ENCODE peak calls at places on chromosomes 5 and 9, in nine cellular contexts. One of them, this sample, is unnamed.

GRCh38 chr5:29054282-29054681 is 2015.9 kb upstream of the CDH9 start:
- DNase-seq in transverse colon: no peak
- DNase-seq in GM12892: no peak
- DNase-seq in spleen: no peak
- DNase-seq in IMR-90: no peak
- DNase-seq in sigmoid colon: no peak
- DNase-seq in GM12891: no peak
- DNase-seq in breast epithelium: no peak
- DNase-seq in ovary: no peak
- DNase-seq in this sample: no peak

GRCh38 chr9:12813960-12814876 is 39.4 kb downstream of the LURAP1L start:
- DNase-seq in transverse colon: peak
- DNase-seq in GM12892: no peak
- DNase-seq in spleen: no peak
- DNase-seq in IMR-90: peak
- DNase-seq in sigmoid colon: peak
- DNase-seq in GM12891: no peak
- DNase-seq in breast epithelium: no peak
- DNase-seq in ovary: peak
- DNase-seq in this sample: peak

GRCh38 chr9:95057121-95057520 is 260.4 kb downstream of the FANCC start:
- DNase-seq in transverse colon: no peak
- DNase-seq in GM12892: no peak
- DNase-seq in spleen: no peak
- DNase-seq in IMR-90: peak
- DNase-seq in sigmoid colon: no peak
- DNase-seq in GM12891: no peak
- DNase-seq in breast epithelium: no peak
- DNase-seq in ovary: no peak
- DNase-seq in this sample: no peak

GRCh38 chr9:69149321-69149807 is 24.7 kb upstream of the TJP2 start:
- DNase-seq in transverse colon: no peak
- DNase-seq in GM12892: no peak
- DNase-seq in spleen: no peak
- DNase-seq in IMR-90: peak
- DNase-seq in sigmoid colon: no peak
- DNase-seq in GM12891: no peak
- DNase-seq in breast epithelium: no peak
- DNase-seq in ovary: no peak
- DNase-seq in this sample: no peak

GRCh38 chr9:114049453-114050225 is 28.5 kb downstream of the AMBP start:
- DNase-seq in transverse colon: no peak
- DNase-seq in GM12892: no peak
- DNase-seq in spleen: peak
- DNase-seq in IMR-90: no peak
- DNase-seq in sigmoid colon: peak
- DNase-seq in GM12891: no peak
- DNase-seq in breast epithelium: peak
- DNase-seq in ovary: no peak
- DNase-seq in this sample: no peak

GRCh38 chr9:133606722-133607053 is 2.5 kb downstream of the FAM163B start:
- DNase-seq in transverse colon: no peak
- DNase-seq in GM12892: no peak
- DNase-seq in spleen: no peak
- DNase-seq in IMR-90: no peak
- DNase-seq in sigmoid colon: no peak
- DNase-seq in GM12891: no peak
- DNase-seq in breast epithelium: no peak
- DNase-seq in ovary: no peak
- DNase-seq in this sample: no peak

GRCh38 chr5:52674815-52675545 is 112.7 kb upstream of the ITGA1 start:
- DNase-seq in transverse colon: no peak
- DNase-seq in GM12892: no peak
- DNase-seq in spleen: no peak
- DNase-seq in IMR-90: peak
- DNase-seq in sigmoid colon: no peak
- DNase-seq in GM12891: no peak
- DNase-seq in breast epithelium: no peak
- DNase-seq in ovary: no peak
- DNase-seq in this sample: no peak

GRCh38 chr5:132225165-132226032 is 2.3 kb downstream of the P4HA2 start:
- DNase-seq in transverse colon: peak
- DNase-seq in GM12892: no peak
- DNase-seq in spleen: peak
- DNase-seq in IMR-90: peak
- DNase-seq in sigmoid colon: peak
- DNase-seq in GM12891: no peak
- DNase-seq in breast epithelium: peak
- DNase-seq in ovary: peak
- DNase-seq in this sample: peak

GRCh38 chr5:145768863-145769262 is 66.3 kb downstream of the PRELID2 start:
- DNase-seq in transverse colon: no peak
- DNase-seq in GM12892: no peak
- DNase-seq in spleen: no peak
- DNase-seq in IMR-90: no peak
- DNase-seq in sigmoid colon: no peak
- DNase-seq in GM12891: no peak
- DNase-seq in breast epithelium: no peak
- DNase-seq in ovary: no peak
- DNase-seq in this sample: no peak

GRCh38 chr5:24059006-24059405 is 551.6 kb downstream of the PRDM9 start:
- DNase-seq in transverse colon: no peak
- DNase-seq in GM12892: no peak
- DNase-seq in spleen: no peak
- DNase-seq in IMR-90: no peak
- DNase-seq in sigmoid colon: no peak
- DNase-seq in GM12891: no peak
- DNase-seq in breast epithelium: no peak
- DNase-seq in ovary: no peak
- DNase-seq in this sample: no peak

GRCh38 chr9:78032599-78033457 is 1.2 kb upstream of the GNAQ start:
- DNase-seq in transverse colon: peak
- DNase-seq in GM12892: no peak
- DNase-seq in spleen: no peak
- DNase-seq in IMR-90: no peak
- DNase-seq in sigmoid colon: peak
- DNase-seq in GM12891: no peak
- DNase-seq in breast epithelium: no peak
- DNase-seq in ovary: no peak
- DNase-seq in this sample: no peak

GRCh38 chr9:78030553-78031270 is 899 bp downstream of the GNAQ start:
- DNase-seq in transverse colon: peak
- DNase-seq in GM12892: peak
- DNase-seq in spleen: peak
- DNase-seq in IMR-90: peak
- DNase-seq in sigmoid colon: peak
- DNase-seq in GM12891: no peak
- DNase-seq in breast epithelium: no peak
- DNase-seq in ovary: peak
- DNase-seq in this sample: peak

GRCh38 chr9:78031271-78031825 is at the start of gene GNAQ:
- DNase-seq in transverse colon: peak
- DNase-seq in GM12892: peak
- DNase-seq in spleen: peak
- DNase-seq in IMR-90: peak
- DNase-seq in sigmoid colon: peak
- DNase-seq in GM12891: no peak
- DNase-seq in breast epithelium: no peak
- DNase-seq in ovary: no peak
- DNase-seq in this sample: peak

GRCh38 chr9:78033870-78034269 is 2.3 kb upstream of the GNAQ start:
- DNase-seq in transverse colon: no peak
- DNase-seq in GM12892: no peak
- DNase-seq in spleen: no peak
- DNase-seq in IMR-90: no peak
- DNase-seq in sigmoid colon: no peak
- DNase-seq in GM12891: no peak
- DNase-seq in breast epithelium: no peak
- DNase-seq in ovary: no peak
- DNase-seq in this sample: no peak

GRCh38 chr9:78031826-78032598 is 401 bp upstream of the GNAQ start:
- DNase-seq in transverse colon: peak
- DNase-seq in GM12892: peak
- DNase-seq in spleen: peak
- DNase-seq in IMR-90: peak
- DNase-seq in sigmoid colon: peak
- DNase-seq in GM12891: no peak
- DNase-seq in breast epithelium: peak
- DNase-seq in ovary: peak
- DNase-seq in this sample: peak
- TF ChIP-seq POLR2A in transverse colon: peak
- TF ChIP-seq POLR2A in GM12892: no peak
- TF ChIP-seq POLR2A in spleen: no peak
- TF ChIP-seq POLR2A in IMR-90: no peak
- TF ChIP-seq POLR2A in sigmoid colon: no peak
- TF ChIP-seq POLR2A in GM12891: no peak
- TF ChIP-seq POLR2A in breast epithelium: peak
- TF ChIP-seq POLR2A in ovary: peak
- TF ChIP-seq POLR2A in this sample: peak

GRCh38 chr5:139708877-139709586 is 60.9 kb downstream of the CXXC5 start:
- DNase-seq in transverse colon: peak
- DNase-seq in GM12892: no peak
- DNase-seq in spleen: peak
- DNase-seq in IMR-90: peak
- DNase-seq in sigmoid colon: peak
- DNase-seq in GM12891: no peak
- DNase-seq in breast epithelium: no peak
- DNase-seq in ovary: no peak
- DNase-seq in this sample: peak
- TF ChIP-seq POLR2A in transverse colon: no peak
- TF ChIP-seq POLR2A in GM12892: no peak
- TF ChIP-seq POLR2A in spleen: no peak
- TF ChIP-seq POLR2A in IMR-90: no peak
- TF ChIP-seq POLR2A in sigmoid colon: no peak
- TF ChIP-seq POLR2A in GM12891: no peak
- TF ChIP-seq POLR2A in breast epithelium: no peak
- TF ChIP-seq POLR2A in ovary: no peak
- TF ChIP-seq POLR2A in this sample: no peak

DNA sequence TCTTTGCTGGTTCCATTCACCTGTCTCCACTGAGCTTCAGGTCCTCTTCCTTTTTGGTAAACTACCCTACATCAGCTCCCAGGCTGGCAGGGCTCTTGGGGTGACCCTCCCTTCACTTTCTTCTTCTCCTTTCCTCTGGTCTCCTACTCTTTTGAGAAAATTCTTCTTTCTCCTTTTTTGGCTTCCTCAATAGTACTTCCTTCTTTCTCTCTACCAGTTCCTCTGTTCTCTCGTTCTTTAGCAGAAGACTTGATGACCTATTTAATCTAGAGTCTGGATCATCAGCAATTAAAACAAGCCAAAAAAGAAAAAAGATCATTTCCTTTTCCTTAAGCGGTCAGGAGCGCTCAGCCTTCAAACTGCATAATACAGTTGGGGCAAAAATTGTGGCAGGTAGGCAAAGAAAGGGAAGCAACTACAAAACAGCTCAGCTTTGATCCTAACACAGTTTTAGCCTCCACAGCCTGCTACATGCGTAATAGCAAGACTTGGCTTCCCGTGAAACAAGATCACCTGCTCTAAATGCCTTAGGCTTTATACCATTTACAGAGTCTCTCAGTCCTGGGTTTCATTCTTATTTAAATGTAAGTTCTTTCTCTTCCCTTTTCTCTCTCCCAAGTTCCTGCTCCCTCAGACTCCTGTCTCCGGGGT is 14.0 kb upstream of the GSN start:
- DNase-seq in transverse colon: no peak
- DNase-seq in GM12892: no peak
- DNase-seq in spleen: no peak
- DNase-seq in IMR-90: no peak
- DNase-seq in sigmoid colon: no peak
- DNase-seq in GM12891: no peak
- DNase-seq in breast epithelium: no peak
- DNase-seq in ovary: no peak
- DNase-seq in this sample: no peak
- TF ChIP-seq POLR2A in transverse colon: no peak
- TF ChIP-seq POLR2A in GM12892: no peak
- TF ChIP-seq POLR2A in spleen: no peak
- TF ChIP-seq POLR2A in IMR-90: no peak
- TF ChIP-seq POLR2A in sigmoid colon: no peak
- TF ChIP-seq POLR2A in GM12891: no peak
- TF ChIP-seq POLR2A in breast epithelium: no peak
- TF ChIP-seq POLR2A in ovary: no peak
- TF ChIP-seq POLR2A in this sample: no peak

GRCh38 chr9:20623748-20624124 is 1.4 kb upstream of the MLLT3 start:
- DNase-seq in transverse colon: no peak
- DNase-seq in GM12892: no peak
- DNase-seq in spleen: no peak
- DNase-seq in IMR-90: peak
- DNase-seq in sigmoid colon: no peak
- DNase-seq in GM12891: no peak
- DNase-seq in breast epithelium: no peak
- DNase-seq in ovary: no peak
- DNase-seq in this sample: no peak

GRCh38 chr9:20621553-20622329 is 558 bp downstream of the MLLT3 start:
- DNase-seq in transverse colon: peak
- DNase-seq in GM12892: peak
- DNase-seq in spleen: peak
- DNase-seq in IMR-90: peak
- DNase-seq in sigmoid colon: peak
- DNase-seq in GM12891: no peak
- DNase-seq in breast epithelium: peak
- DNase-seq in ovary: peak
- DNase-seq in this sample: peak

GRCh38 chr9:20620658-20621552 is 1.4 kb downstream of the MLLT3 start:
- DNase-seq in transverse colon: peak
- DNase-seq in GM12892: no peak
- DNase-seq in spleen: peak
- DNase-seq in IMR-90: peak
- DNase-seq in sigmoid colon: peak
- DNase-seq in GM12891: no peak
- DNase-seq in breast epithelium: peak
- DNase-seq in ovary: peak
- DNase-seq in this sample: peak

GRCh38 chr9:20623021-20623747 is 885 bp upstream of the MLLT3 start:
- DNase-seq in transverse colon: peak
- DNase-seq in GM12892: no peak
- DNase-seq in spleen: peak
- DNase-seq in IMR-90: peak
- DNase-seq in sigmoid colon: peak
- DNase-seq in GM12891: no peak
- DNase-seq in breast epithelium: no peak
- DNase-seq in ovary: peak
- DNase-seq in this sample: peak

DNA sequence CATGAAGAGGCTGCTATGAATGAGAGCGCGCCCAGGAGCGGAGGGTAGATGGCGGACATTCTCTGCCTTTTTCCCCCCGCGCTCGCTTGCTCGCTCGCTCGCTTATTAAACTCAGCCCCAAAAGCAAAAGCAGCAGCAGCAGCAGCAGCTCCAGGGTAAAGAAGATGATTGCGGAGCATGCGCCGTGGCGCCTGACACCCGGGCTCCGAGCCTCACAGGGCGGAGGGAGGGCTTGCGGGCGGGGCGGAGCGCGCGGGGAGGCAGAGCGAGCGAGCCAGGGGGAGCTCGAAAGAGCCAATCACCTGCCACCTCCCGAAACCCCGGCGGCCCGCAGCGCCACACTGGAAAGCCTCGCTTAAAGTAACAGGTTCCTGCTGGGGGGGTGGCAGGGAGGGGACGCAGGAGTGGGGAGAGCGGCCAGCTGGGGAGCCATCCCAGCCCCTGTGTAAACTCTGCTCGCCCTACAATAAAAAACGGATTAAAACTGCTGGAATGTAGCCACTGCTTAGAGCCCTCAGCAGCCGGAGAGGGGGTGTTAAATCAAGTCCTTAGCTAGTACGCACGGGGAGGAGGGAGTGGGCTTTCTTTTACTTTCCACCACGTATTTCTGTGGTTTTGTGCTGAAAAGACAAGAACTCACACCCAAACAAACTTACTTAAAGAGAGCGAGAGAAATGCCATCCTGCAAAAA is at the start of gene MLLT3:
- DNase-seq in transverse colon: peak
- DNase-seq in GM12892: peak
- DNase-seq in spleen: peak
- DNase-seq in IMR-90: peak
- DNase-seq in sigmoid colon: peak
- DNase-seq in GM12891: peak
- DNase-seq in breast epithelium: peak
- DNase-seq in ovary: peak
- DNase-seq in this sample: peak
- TF ChIP-seq POLR2A in transverse colon: peak
- TF ChIP-seq POLR2A in GM12892: peak
- TF ChIP-seq POLR2A in spleen: no peak
- TF ChIP-seq POLR2A in IMR-90: no peak
- TF ChIP-seq POLR2A in sigmoid colon: peak
- TF ChIP-seq POLR2A in GM12891: no peak
- TF ChIP-seq POLR2A in breast epithelium: no peak
- TF ChIP-seq POLR2A in ovary: peak
- TF ChIP-seq POLR2A in this sample: peak